ENCODE peak calls at places on chromosomes 7 and 10, in five cellular contexts. C, M, D, B and N are unnamed samples.

GRCh38 chr7:123346771-123347170 is 147.0 kb upstream of the SLC13A1 start:
- DNase-seq in B (no peak), C (no peak), M (no peak), D (no peak), N (no peak)

GRCh38 chr10:110615057-110615630 is 29.0 kb upstream of the RBM20 start:
- DNase-seq in D (no peak), M (no peak), C (peak), B (no peak), N (no peak)

GRCh38 chr7:116232402-116232749 is 22.0 kb downstream of the TES start:
- DNase-seq in B (no peak), D (no peak), M (no peak), C (peak), N (no peak)

GRCh38 chr10:93917814-93918213 is 24.0 kb downstream of the SLC35G1 start:
- DNase-seq in C (no peak), D (no peak), M (no peak), B (no peak), N (no peak)

GRCh38 chr10:43151371-43151770 is 13.1 kb downstream of the CSGALNACT2 start:
- DNase-seq in C (no peak), M (no peak), B (no peak), D (no peak), N (no peak)

GRCh38 chr10:47261121-47261520 is 38.9 kb upstream of the GDF10 start:
- DNase-seq in M (peak), B (no peak), D (no peak), C (no peak), N (no peak)

GRCh38 chr7:47816647-47817046 is 131.6 kb downstream of the PKD1L1 start:
- DNase-seq in B (no peak), C (peak), D (no peak), M (no peak), N (no peak)

GRCh38 chr7:108055541-108056135 is 52.7 kb upstream of the LAMB1 start:
- DNase-seq in D (no peak), C (no peak), B (no peak), M (no peak), N (no peak)

GRCh38 chr7:23055582-23056178 is 41.8 kb upstream of the HYCC1 start:
- DNase-seq in B (peak), D (no peak), M (peak), C (peak), N (peak)

GRCh38 chr10:75547391-75548298 is 116.2 kb downstream of the LRMDA start:
- DNase-seq in D (no peak), C (peak), B (no peak), M (no peak), N (no peak)

GRCh38 chr10:110802551-110803238 is 69.0 kb upstream of the PDCD4 start:
- DNase-seq in M (peak), B (no peak), D (peak), C (peak), N (peak)

GRCh38 chr10:43701295-43701694 is 52.6 kb upstream of the ZNF32 start:
- DNase-seq in M (no peak), C (no peak), B (no peak), D (no peak), N (no peak)

GRCh38 chr7:133477786-133478185 is 224.9 kb downstream of the EXOC4 start:
- DNase-seq in M (no peak), B (no peak), D (no peak), C (no peak), N (peak)